ENCODE peak calls at places on chromosome 10, in four cellular contexts. Z, X, F and R are unnamed samples.
A peak's percentile ranks its signal among the peaks of the same experiment; 100 is the strongest.

GRCh38 chr10:33952692-33953360 is 618.4 kb upstream of the NRP1 start:
- DNase-seq in Z (no peak), X (peak; percentile 82), F (peak; percentile 34), R (peak; percentile 39)

GRCh38 chr10:102117391-102118159 is 2.6 kb downstream of the LDB1 start:
- DNase-seq in Z (peak; percentile 92), X (peak; percentile 73), F (no peak), R (no peak)

GRCh38 chr10:13673165-13673564 is 86.4 kb downstream of the PRPF18 start:
- DNase-seq in Z (peak; percentile 13), X (no peak), F (no peak), R (no peak)

GRCh38 chr10:61323757-61324156 is 129.4 kb downstream of the TMEM26 start:
- DNase-seq in Z (no peak), X (no peak), F (no peak), R (no peak)

GRCh38 chr10:60944159-60944909 is at the start of gene RHOBTB1:
- DNase-seq in Z (peak; percentile 91), X (peak; percentile 83), F (peak; percentile 42), R (peak; percentile 77)

GRCh38 chr10:132122097-132122861 is 56.5 kb downstream of the JAKMIP3 start:
- DNase-seq in Z (no peak), X (no peak), F (no peak), R (no peak)

GRCh38 chr10:103712898-103713498 is 142.4 kb downstream of the SH3PXD2A start:
- DNase-seq in Z (peak; percentile 87), X (peak; percentile 75), F (peak; percentile 65), R (peak; percentile 45)

GRCh38 chr10:51867956-51868355 is 168.6 kb upstream of the CSTF2T start:
- DNase-seq in Z (no peak), X (peak; percentile 99), F (peak; percentile 74), R (no peak)

GRCh38 chr10:30883116-30883515 is 148.5 kb downstream of the ZNF438 start:
- DNase-seq in Z (no peak), X (no peak), F (no peak), R (no peak)

GRCh38 chr10:72276013-72276387 is 2.3 kb downstream of the DDIT4 start:
- DNase-seq in Z (peak; percentile 79), X (no peak), F (peak; percentile 78), R (no peak)

GRCh38 chr10:80468806-80469421 is 14.8 kb downstream of the TSPAN14 start:
- DNase-seq in Z (no peak), X (no peak), F (no peak), R (peak; percentile 77)

GRCh38 chr10:103374263-103374662 is 6.5 kb downstream of the TAF5 start:
- DNase-seq in Z (no peak), X (no peak), F (no peak), R (no peak)

GRCh38 chr10:128982179-128982915 is 484.7 kb upstream of the MGMT start:
- DNase-seq in Z (no peak), X (no peak), F (no peak), R (no peak)

GRCh38 chr10:66586897-66587679 is 338.7 kb upstream of the LRRTM3 start:
- DNase-seq in Z (no peak), X (no peak), F (no peak), R (no peak)

GRCh38 chr10:88660593-88660884 is 3.7 kb upstream of the LIPF start:
- DNase-seq in Z (no peak), X (peak; percentile 10), F (no peak), R (no peak)

GRCh38 chr10:72367301-72367970 is 12.7 kb upstream of the DNAJB12 start:
- DNase-seq in Z (no peak), X (peak; percentile 42), F (no peak), R (no peak)

GRCh38 chr10:14571866-14572507 is 202.7 kb downstream of the FAM107B start:
- DNase-seq in Z (peak; percentile 90), X (peak; percentile 59), F (peak; percentile 44), R (peak; percentile 61)

GRCh38 chr10:71746344-71747037 is 26.8 kb downstream of the VSIR start:
- DNase-seq in Z (no peak), X (no peak), F (no peak), R (no peak)

GRCh38 chr10:77406764-77407430 is 230.7 kb downstream of the KCNMA1 start:
- DNase-seq in Z (no peak), X (no peak), F (no peak), R (no peak)

GRCh38 chr10:111102381-111102973 is 25.6 kb downstream of the ADRA2A start:
- DNase-seq in Z (no peak), X (no peak), F (no peak), R (no peak)

GRCh38 chr10:90985301-90985700 is 64.4 kb upstream of the ANKRD1 start:
- DNase-seq in Z (no peak), X (no peak), F (no peak), R (no peak)

GRCh38 chr10:33559105-33559504 is 224.6 kb upstream of the NRP1 start:
- DNase-seq in Z (no peak), X (peak; percentile 79), F (peak; percentile 84), R (peak; percentile 52)

GRCh38 chr10:8225232-8225631 is 170.7 kb downstream of the GATA3 start:
- DNase-seq in Z (no peak), X (no peak), F (no peak), R (no peak)

GRCh38 chr10:35124540-35124939 is 2.1 kb upstream of the CREM start:
- DNase-seq in Z (no peak), X (no peak), F (no peak), R (no peak)

GRCh38 chr10:1367938-1368697 is 311.9 kb downstream of the WDR37 start:
- DNase-seq in Z (no peak), X (no peak), F (no peak), R (no peak)

GRCh38 chr10:79201706-79202105 is 132.9 kb downstream of the ZMIZ1 start:
- DNase-seq in Z (no peak), X (no peak), F (no peak), R (no peak)

GRCh38 chr10:76113952-76114351 is 682.5 kb downstream of the LRMDA start:
- DNase-seq in Z (no peak), X (no peak), F (peak; percentile 62), R (peak; percentile 79)

GRCh38 chr10:127867805-127868204 is 24.9 kb downstream of the CLRN3 start:
- DNase-seq in Z (no peak), X (no peak), F (no peak), R (no peak)

GRCh38 chr10:89879121-89879520 is 177.7 kb downstream of the KIF20B start:
- DNase-seq in Z (no peak), X (no peak), F (no peak), R (no peak)

GRCh38 chr10:24196426-24197039 is 12.4 kb upstream of the KIAA1217 start:
- DNase-seq in Z (peak; percentile 81), X (peak; percentile 59), F (peak; percentile 58), R (peak; percentile 39)

GRCh38 chr10:69994262-69994661 is 58.4 kb upstream of the MACROH2A2 start:
- DNase-seq in Z (no peak), X (peak; percentile 59), F (peak; percentile 79), R (no peak)

GRCh38 chr10:113920819-113921345 is 66.4 kb downstream of the NHLRC2 start:
- DNase-seq in Z (no peak), X (no peak), F (peak; percentile 41), R (no peak)

GRCh38 chr10:112363696-112364688 is 9.9 kb upstream of the ACSL5 start:
- DNase-seq in Z (no peak), X (no peak), F (no peak), R (no peak)
- H3K27ac ChIP-seq in Z (peak overlapping the region; percentile 62), X (no peak overlapping the region), F (no peak overlapping the region), R (no peak overlapping the region)

DNA sequence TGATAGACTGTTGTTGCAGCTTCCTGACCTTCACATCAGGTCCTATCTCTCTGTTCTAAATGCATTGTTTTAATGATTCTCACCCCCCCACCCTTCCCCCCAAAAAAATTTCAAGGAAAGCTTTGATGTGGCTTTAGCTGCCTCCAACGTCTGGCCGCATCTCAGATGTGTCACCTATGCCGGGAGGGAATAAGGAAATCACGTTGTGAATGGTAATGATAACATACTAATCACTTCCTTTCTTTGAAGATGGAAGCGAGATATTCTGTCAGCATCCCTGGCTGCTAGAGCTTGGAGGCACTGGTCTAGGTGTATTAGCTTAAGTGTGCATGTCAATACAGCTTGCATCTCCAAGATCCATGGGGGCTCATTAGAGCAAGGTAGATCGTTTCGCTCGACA is 89.6 kb downstream of the VTI1A start:
- DNase-seq in Z (no peak), X (no peak), F (no peak), R (no peak)
- H3K27ac ChIP-seq in Z (no peak overlapping the region), X (no peak overlapping the region), F (no peak overlapping the region), R (no peak overlapping the region)

GRCh38 chr10:97150616-97151015 is 35.1 kb downstream of the SLIT1 start:
- DNase-seq in Z (no peak), X (no peak), F (no peak), R (no peak)
- H3K27ac ChIP-seq in Z (no peak overlapping the region), X (no peak overlapping the region), F (no peak overlapping the region), R (no peak overlapping the region)

DNA sequence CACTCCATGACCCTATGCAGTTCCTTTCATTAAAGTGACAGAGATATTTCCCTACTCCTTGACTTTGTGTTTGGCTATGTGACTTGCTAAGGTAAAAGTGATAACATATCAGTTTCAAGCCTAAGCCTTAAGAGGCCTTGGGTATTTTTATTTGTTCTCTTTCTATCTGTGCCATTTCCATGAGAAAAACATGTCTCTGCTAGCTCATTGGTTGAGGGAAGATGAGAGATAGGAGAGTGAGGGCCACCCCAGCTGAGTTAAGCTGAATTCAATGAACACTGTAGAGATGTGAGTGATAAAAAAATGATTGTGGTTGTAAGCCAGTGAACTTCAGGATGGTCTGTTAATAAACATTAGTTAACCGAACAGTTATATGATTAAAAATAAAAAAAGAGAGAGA is 13.4 kb downstream of the TASOR2 start:
- DNase-seq in Z (no peak), X (no peak), F (no peak), R (no peak)
- H3K27ac ChIP-seq in Z (no peak overlapping the region), X (no peak overlapping the region), F (no peak overlapping the region), R (no peak overlapping the region)

DNA sequence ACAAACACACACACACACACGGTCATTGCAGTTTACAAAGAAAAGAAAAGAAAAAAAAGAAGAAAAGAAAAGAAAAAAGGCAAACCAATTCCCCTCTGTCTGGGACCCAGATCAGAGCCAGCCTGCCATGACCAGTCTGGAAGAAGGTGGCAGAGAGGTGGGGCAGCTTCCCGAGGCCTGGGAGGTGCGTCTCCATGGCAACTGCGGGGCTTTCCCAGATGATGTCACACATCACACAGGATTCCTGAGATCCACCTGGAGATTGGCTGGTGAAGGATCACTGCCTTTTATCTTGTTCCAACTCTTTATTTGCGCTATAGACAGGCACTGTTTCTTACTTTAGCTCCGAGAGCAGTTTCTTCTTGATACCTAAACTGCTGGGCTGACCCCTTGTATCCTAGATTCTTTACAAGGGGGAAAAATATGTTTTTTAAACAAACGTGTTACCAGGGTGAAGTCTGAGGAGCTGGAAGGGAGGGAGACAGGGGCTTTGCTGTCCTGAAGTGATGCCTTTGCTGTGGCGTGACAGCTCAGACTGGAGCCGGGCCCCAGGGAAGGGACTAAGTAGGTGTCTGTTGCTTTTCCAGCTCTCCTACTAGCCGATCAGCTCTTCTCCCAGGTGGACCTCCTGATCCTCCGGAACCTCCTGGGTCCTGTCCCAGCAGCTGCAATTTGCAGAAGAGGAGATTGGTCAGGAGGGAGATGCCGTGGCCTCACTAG is 298.5 kb downstream of the KLF6 start:
- DNase-seq in Z (no peak), X (peak; percentile 57), F (peak; percentile 94), R (peak; percentile 89)
- H3K27ac ChIP-seq in Z (no peak overlapping the region), X (no peak overlapping the region), F (peak overlapping the region; percentile 49), R (no peak overlapping the region)